ENCODE peak calls at places on chromosomes 7 and 10, in six cellular contexts. C is LoVo, Y is cardiac fibroblast, T is GDM1, X is thoracic aorta, H is ACHN. P is an unnamed sample.

GRCh38 chr7:114864278-114864677 is 57.6 kb upstream of the MDFIC start:
- DNase-seq in C (no peak), T (no peak), H (no peak), Y (peak), X (no peak), P (no peak)

GRCh38 chr7:134420509-134421125 is 38.3 kb downstream of the AKR1B1 start:
- DNase-seq in X (no peak), C (peak), H (peak), Y (peak), T (no peak), P (peak)

GRCh38 chr10:92438220-92438619 is 135.7 kb downstream of the IDE start:
- DNase-seq in H (no peak), T (no peak), X (no peak), C (no peak), Y (no peak), P (no peak)

GRCh38 chr7:73725703-73726466 is 6.4 kb upstream of the STX1A start:
- DNase-seq in Y (peak), H (peak), T (peak), X (peak), C (peak), P (peak)

GRCh38 chr10:85917601-85918000 is 449.0 kb downstream of the GRID1 start:
- DNase-seq in T (no peak), H (no peak), C (no peak), Y (no peak), X (no peak), P (no peak)

GRCh38 chr10:16960573-16960972 is 143.3 kb upstream of the RSU1 start:
- DNase-seq in T (no peak), X (no peak), H (no peak), Y (no peak), C (no peak), P (no peak)

GRCh38 chr7:131190146-131190545 is 137.5 kb upstream of the MKLN1 start:
- DNase-seq in Y (peak), X (no peak), C (no peak), T (no peak), H (no peak), P (no peak)

GRCh38 chr7:1396195-1396594 is 63.1 kb downstream of the MICALL2 start:
- DNase-seq in T (no peak), X (no peak), Y (no peak), C (no peak), H (no peak), P (no peak)

GRCh38 chr7:72038022-72038732 is 374.0 kb downstream of the CALN1 start:
- DNase-seq in T (no peak), H (no peak), X (no peak), C (no peak), Y (no peak), P (no peak)

GRCh38 chr7:129376076-129376777 is 58.0 kb upstream of the STRIP2 start:
- DNase-seq in C (peak), T (peak), H (peak), X (no peak), Y (peak), P (peak)

GRCh38 chr7:1533569-1534329 is 3.2 kb downstream of the MAFK start:
- DNase-seq in C (peak), X (peak), H (peak), Y (peak), T (no peak), P (peak)

GRCh38 chr7:157158400-157158799 is 19.7 kb downstream of the UBE3C start:
- DNase-seq in Y (no peak), T (no peak), C (no peak), X (no peak), H (no peak), P (no peak)

GRCh38 chr10:29186221-29186620 is 102.6 kb upstream of the LYZL1 start:
- DNase-seq in C (no peak), T (no peak), X (no peak), H (no peak), Y (no peak), P (no peak)

GRCh38 chr7:141590666-141591065 is 39.5 kb downstream of the AGK start:
- DNase-seq in T (no peak), X (no peak), Y (peak), H (no peak), C (no peak), P (no peak)

GRCh38 chr10:47357131-47357582 is 9.0 kb downstream of the RBP3 start:
- DNase-seq in X (no peak), Y (no peak), T (no peak), H (no peak), C (no peak), P (no peak)

GRCh38 chr7:21429786-21430574 is 2.1 kb downstream of the SP4 start:
- DNase-seq in C (no peak), X (no peak), Y (no peak), H (no peak), T (no peak), P (no peak)

GRCh38 chr7:119452401-119452800 is 820.6 kb upstream of the KCND2 start:
- DNase-seq in T (no peak), H (no peak), Y (peak), X (no peak), C (no peak), P (peak)

GRCh38 chr7:148242271-148242801 is 348.2 kb upstream of the C7orf33 start:
- DNase-seq in H (peak), T (no peak), C (peak), X (no peak), Y (peak), P (peak)

GRCh38 chr7:151137841-151138540 is 29.5 kb downstream of the GBX1 start:
- DNase-seq in H (no peak), X (no peak), Y (no peak), T (no peak), C (no peak), P (no peak)

GRCh38 chr10:116257785-116258184 is 15.2 kb downstream of the GFRA1 start:
- DNase-seq in T (no peak), X (no peak), C (no peak), Y (no peak), H (no peak), P (no peak)

GRCh38 chr7:146096994-146097393 is 19.6 kb upstream of the CNTNAP2 start:
- DNase-seq in X (no peak), T (no peak), C (no peak), H (peak), Y (no peak), P (no peak)